ENCODE peak calls at places on chromosomes 5 and 9, in five cellular contexts. B, L, K, N and U are unnamed samples.

GRCh38 chr5:2139478-2139877 is 256.8 kb upstream of the IRX4 start:
- DNase-seq in B (no peak), L (no peak), K (no peak), N (no peak), U (no peak)

GRCh38 chr5:6674421-6674820 is 38.8 kb upstream of the TENT4A start:
- DNase-seq in B (no peak), L (no peak), K (no peak), N (no peak), U (no peak)

GRCh38 chr5:175742290-175742994 is 84.6 kb downstream of the HRH2 start:
- DNase-seq in B (no peak), L (no peak), K (no peak), N (no peak), U (no peak)

GRCh38 chr5:61263072-61263471 is 69.0 kb upstream of the ZSWIM6 start:
- DNase-seq in B (no peak), L (no peak), K (no peak), N (no peak), U (no peak)

GRCh38 chr9:135076876-135077430 is 10.5 kb upstream of the OLFM1 start:
- DNase-seq in B (no peak), L (no peak), K (no peak), N (no peak), U (no peak)

GRCh38 chr9:127714916-127715442 is 484 bp downstream of the PTRH1 start:
- DNase-seq in B (no peak), L (peak; percentile 51), K (no peak), N (no peak), U (no peak)

GRCh38 chr9:125829743-125830142 is 82.6 kb downstream of the PBX3 start:
- DNase-seq in B (peak; percentile 25), L (peak; percentile 29), K (no peak), N (peak; percentile 26), U (peak; percentile 47)

GRCh38 chr5:88964831-88965230 is 81.8 kb upstream of the MEF2C start:
- DNase-seq in B (no peak), L (no peak), K (no peak), N (no peak), U (no peak)

GRCh38 chr9:19690128-19690527 is 98.7 kb downstream of the SLC24A2 start:
- DNase-seq in B (peak; percentile 70), L (no peak), K (no peak), N (no peak), U (no peak)

GRCh38 chr5:171924493-171925122 is 81.8 kb downstream of the FBXW11 start:
- DNase-seq in B (no peak), L (no peak), K (no peak), N (no peak), U (no peak)

GRCh38 chr5:167952278-167952990 is 339.0 kb upstream of the WWC1 start:
- DNase-seq in B (no peak), L (no peak), K (no peak), N (no peak), U (no peak)

GRCh38 chr9:123960965-123961364 is 31.0 kb upstream of the DENND1A start:
- DNase-seq in B (no peak), L (no peak), K (no peak), N (no peak), U (no peak)

GRCh38 chr9:935348-935965 is 41.0 kb upstream of the DMRT3 start:
- DNase-seq in B (peak; percentile 9), L (peak; percentile 2), K (no peak), N (no peak), U (no peak)

GRCh38 chr5:151523335-151523734 is 67.8 kb downstream of the FAT2 start:
- DNase-seq in B (peak; percentile 63), L (peak; percentile 45), K (peak; percentile 24), N (no peak), U (no peak)

GRCh38 chr5:60944904-60945759 is at the start of the genes ERCC8 and NDUFAF2:
- DNase-seq in B (peak; percentile 90), L (peak; percentile 94), K (peak; percentile 77), N (peak; percentile 94), U (peak; percentile 88)

GRCh38 chr9:127148014-127148413 is 25.6 kb upstream of the ANGPTL2 start:
- DNase-seq in B (no peak), L (no peak), K (no peak), N (no peak), U (no peak)

GRCh38 chr5:35854248-35854647 is 2.4 kb upstream of the IL7R start:
- DNase-seq in B (no peak), L (peak; percentile 22), K (no peak), N (no peak), U (no peak)

GRCh38 chr5:126492939-126493338 is 69.7 kb downstream of the GRAMD2B start:
- DNase-seq in B (peak; percentile 44), L (peak; percentile 25), K (no peak), N (no peak), U (no peak)

GRCh38 chr5:129384736-129385135 is 75.4 kb upstream of the ADAMTS19 start:
- DNase-seq in B (peak; percentile 20), L (no peak), K (no peak), N (no peak), U (no peak)

GRCh38 chr5:172624996-172625939 is 15.8 kb upstream of the NEURL1B start:
- DNase-seq in B (no peak), L (no peak), K (no peak), N (no peak), U (no peak)

GRCh38 chr5:120808135-120808534 is 344.0 kb downstream of the PRR16 start:
- DNase-seq in B (no peak), L (no peak), K (no peak), N (no peak), U (no peak)

GRCh38 chr9:111700776-111701175 is 39.4 kb downstream of the GNG10 start:
- DNase-seq in B (no peak), L (peak; percentile 76), K (no peak), N (no peak), U (no peak)

GRCh38 chr9:106019017-106019692 is 324.8 kb downstream of the TMEM38B start:
- DNase-seq in B (no peak), L (no peak), K (no peak), N (no peak), U (no peak)

GRCh38 chr9:96611302-96611701 is 8.3 kb downstream of the CDC14B start:
- DNase-seq in B (no peak), L (no peak), K (no peak), N (no peak), U (no peak)

GRCh38 chr9:125302241-125302640 is 40.6 kb downstream of the GAPVD1 start:
- DNase-seq in B (no peak), L (no peak), K (no peak), N (no peak), U (no peak)

GRCh38 chr9:35906923-35907699 is 1.1 kb downstream of the HRCT1 start:
- DNase-seq in B (peak; percentile 95), L (peak; percentile 60), K (no peak), N (peak; percentile 83), U (no peak)

GRCh38 chr9:35909274-35909673 is at the start of gene SPAAR:
- DNase-seq in B (no peak), L (no peak), K (no peak), N (no peak), U (no peak)

GRCh38 chr9:35905912-35906679 is at the start of gene HRCT1:
- DNase-seq in B (peak; percentile 98), L (peak; percentile 96), K (peak; percentile 87), N (peak; percentile 95), U (no peak)

GRCh38 chr9:35908484-35909125 is 685 bp upstream of the SPAAR start:
- DNase-seq in B (no peak), L (peak; percentile 26), K (peak; percentile 33), N (no peak), U (no peak)

GRCh38 chr9:35907732-35908483 is 1.4 kb upstream of the SPAAR start:
- DNase-seq in B (peak; percentile 99), L (peak; percentile 82), K (peak; percentile 90), N (peak; percentile 74), U (peak; percentile 48)
- TF ChIP-seq CTCF in B (no peak), L (no peak), K (no peak), N (no peak), U (no peak)

DNA sequence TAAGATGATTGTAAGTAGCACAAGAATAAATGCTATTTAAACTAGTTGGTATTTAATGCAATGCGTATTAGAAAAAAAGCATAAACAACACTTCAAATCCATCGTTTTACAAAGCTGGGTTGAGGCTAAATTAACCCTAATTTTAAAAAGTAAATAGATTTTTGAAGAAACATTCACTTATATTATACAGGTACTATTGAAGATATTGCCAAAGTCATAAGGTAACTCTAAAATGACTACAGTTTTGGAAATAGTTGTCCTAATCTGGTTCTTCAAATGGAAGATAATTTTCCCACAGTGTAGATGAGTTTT is 20.1 kb downstream of the SLC38A9 start:
- DNase-seq in B (no peak), L (no peak), K (no peak), N (no peak), U (no peak)
- TF ChIP-seq CTCF in B (no peak), L (no peak), K (no peak), N (no peak), U (peak; percentile 62)

GRCh38 chr5:51465165-51465564 is 81.9 kb downstream of the ISL1 start:
- DNase-seq in B (no peak), L (no peak), K (no peak), N (no peak), U (no peak)

GRCh38 chr5:51472472-51472871 is 89.2 kb downstream of the ISL1 start:
- DNase-seq in B (no peak), L (no peak), K (no peak), N (no peak), U (no peak)

GRCh38 chr5:51471642-51472041 is 88.4 kb downstream of the ISL1 start:
- DNase-seq in B (no peak), L (no peak), K (no peak), N (no peak), U (no peak)

GRCh38 chr5:51466214-51466613 is 83.0 kb downstream of the ISL1 start:
- DNase-seq in B (no peak), L (no peak), K (no peak), N (no peak), U (no peak)

GRCh38 chr5:51468196-51468595 is 84.9 kb downstream of the ISL1 start:
- DNase-seq in B (no peak), L (no peak), K (no peak), N (no peak), U (no peak)
- TF ChIP-seq CTCF in B (no peak), L (no peak), K (peak; percentile 19), N (no peak), U (no peak)

GRCh38 chr9:82776508-82776907 is 286.4 kb downstream of the RASEF start:
- DNase-seq in B (no peak), L (no peak), K (no peak), N (no peak), U (no peak)

GRCh38 chr9:82783045-82783444 is 279.9 kb downstream of the RASEF start:
- DNase-seq in B (no peak), L (peak; percentile 45), K (no peak), N (no peak), U (no peak)

GRCh38 chr9:82781965-82782392 is 281.0 kb downstream of the RASEF start:
- DNase-seq in B (no peak), L (no peak), K (no peak), N (no peak), U (no peak)

GRCh38 chr9:82780017-82780416 is 282.9 kb downstream of the RASEF start:
- DNase-seq in B (no peak), L (no peak), K (no peak), N (no peak), U (no peak)

DNA sequence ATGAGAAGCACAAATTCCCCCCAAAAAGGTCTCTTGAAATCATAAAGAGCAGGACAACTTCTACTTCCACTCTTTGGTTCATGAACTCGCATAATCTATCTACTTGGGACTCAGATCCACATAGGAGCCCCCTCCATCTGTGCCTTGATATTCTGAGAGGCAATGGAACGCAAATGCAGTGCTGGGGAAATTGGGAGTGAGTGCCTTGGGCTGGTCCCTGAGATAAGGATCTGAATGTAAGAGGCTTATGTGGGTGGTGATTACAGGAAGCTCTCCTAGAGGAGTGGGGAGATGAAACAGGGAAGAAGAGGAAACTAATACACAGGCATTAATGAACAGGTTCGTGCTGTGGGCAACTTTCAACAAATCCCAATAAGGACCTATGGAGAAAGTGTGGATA is 285.6 kb downstream of the RASEF start:
- DNase-seq in B (no peak), L (no peak), K (no peak), N (no peak), U (no peak)
- TF ChIP-seq CTCF in B (no peak), L (no peak), K (no peak), N (no peak), U (no peak)